ENCODE peak calls at places on chromosomes 12 and 14, in eight cellular contexts. Q is tibial nerve, E is brain microvascular endothelial cell, T is foreskin keratinocyte, A is endothelial cell, S is MG63, M is nephron progenitor cell, O is epithelial cell of esophagus. H is an unnamed sample.

GRCh38 chr12:107564946-107565345 is 120.7 kb upstream of the PWP1 start:
- DNase-seq in Q (no peak), E (peak), T (peak), A (peak), S (no peak), M (no peak), O (peak), H (no peak)

GRCh38 chr12:3035171-3035570 is 42.0 kb upstream of the TSPAN9 start:
- DNase-seq in Q (no peak), E (peak), T (no peak), A (peak), S (no peak), M (no peak), O (no peak), H (no peak)

GRCh38 chr14:24673534-24674203 is 39.7 kb upstream of the GZMB start:
- DNase-seq in Q (no peak), E (no peak), T (peak), A (no peak), S (no peak), M (no peak), O (peak), H (no peak)

GRCh38 chr12:52555577-52555976 is 2.6 kb upstream of the KRT71 start:
- DNase-seq in Q (no peak), E (no peak), T (no peak), A (no peak), S (no peak), M (no peak), O (no peak), H (no peak)

GRCh38 chr12:64746663-64747062 is 12.5 kb downstream of the GNS start:
- DNase-seq in Q (no peak), E (no peak), T (peak), A (no peak), S (no peak), M (no peak), O (peak), H (no peak)

GRCh38 chr12:81440001-81440400 is 319.1 kb downstream of the PPFIA2 start:
- DNase-seq in Q (no peak), E (no peak), T (no peak), A (no peak), S (no peak), M (no peak), O (no peak), H (no peak)

GRCh38 chr14:63493246-63493645 is 49.9 kb downstream of the PPP2R5E start:
- DNase-seq in Q (no peak), E (no peak), T (peak), A (no peak), S (no peak), M (peak), O (peak), H (no peak)

GRCh38 chr12:28054583-28054982 is 82.0 kb upstream of the PTHLH start:
- DNase-seq in Q (no peak), E (no peak), T (no peak), A (no peak), S (no peak), M (no peak), O (no peak), H (no peak)

GRCh38 chr12:113221997-113222729 is 899 bp downstream of the TPCN1 start:
- DNase-seq in Q (no peak), E (no peak), T (no peak), A (no peak), S (no peak), M (no peak), O (peak), H (no peak)

GRCh38 chr12:110590806-110591326 is 7.7 kb upstream of the PPTC7 start:
- DNase-seq in Q (no peak), E (no peak), T (no peak), A (no peak), S (no peak), M (no peak), O (no peak), H (no peak)

GRCh38 chr12:93913845-93914244 is 234.5 kb upstream of the PLXNC1 start:
- DNase-seq in Q (no peak), E (peak), T (peak), A (no peak), S (no peak), M (no peak), O (no peak), H (no peak)

GRCh38 chr12:106181416-106182114 is 42.8 kb upstream of the NUAK1 start:
- DNase-seq in Q (no peak), E (no peak), T (no peak), A (no peak), S (no peak), M (no peak), O (peak), H (no peak)

GRCh38 chr14:99055816-99056215 is 216.2 kb downstream of the BCL11B start:
- DNase-seq in Q (no peak), E (no peak), T (no peak), A (no peak), S (no peak), M (no peak), O (no peak), H (no peak)

GRCh38 chr12:6607751-6608591 is 792 bp upstream of the CHD4 start:
- DNase-seq in Q (peak), E (peak), T (peak), A (no peak), S (peak), M (peak), O (peak), H (no peak)

GRCh38 chr12:47725893-47726292 is 603 bp upstream of the ENDOU start:
- DNase-seq in Q (no peak), E (peak), T (peak), A (no peak), S (no peak), M (no peak), O (peak), H (no peak)

GRCh38 chr12:119594772-119595445 is 1.3 kb downstream of the TMEM233 start:
- DNase-seq in Q (no peak), E (no peak), T (no peak), A (peak), S (no peak), M (peak), O (no peak), H (no peak)

GRCh38 chr12:61894168-61894567 is 366.0 kb upstream of the USP15 start:
- DNase-seq in Q (no peak), E (no peak), T (no peak), A (no peak), S (no peak), M (no peak), O (no peak), H (no peak)